ENCODE peak calls at places on chromosome 6, in six cellular contexts. I is HCT116, Z is MM.1S, P is neural progenitor cell, A is GM23248, Y is SK-N-SH. N is an unnamed sample. For H3K4me1, the result is how much of the 10 kb centered on the place peaks cover.

GRCh38 chr6:32597024-32597423 is 7.4 kb upstream of the HLA-DRB1 start:
- DNase-seq in I (no peak), Z (no peak), P (no peak), A (no peak), Y (no peak), N (no peak)

GRCh38 chr6:118134257-118134656 is 227.2 kb downstream of the SLC35F1 start:
- DNase-seq in I (no peak), Z (no peak), P (no peak), A (no peak), Y (no peak), N (no peak)

GRCh38 chr6:121760191-121760590 is 324.7 kb downstream of the GJA1 start:
- DNase-seq in I (no peak), Z (no peak), P (no peak), A (no peak), Y (no peak), N (no peak)

GRCh38 chr6:10961837-10962236 is 75.0 kb downstream of the SYCP2L start:
- DNase-seq in I (no peak), Z (no peak), P (no peak), A (no peak), Y (no peak), N (no peak)

GRCh38 chr6:2900221-2900807 is 2.8 kb downstream of the SERPINB9 start:
- DNase-seq in I (no peak), Z (no peak), P (no peak), A (peak), Y (no peak), N (no peak)

GRCh38 chr6:159116343-159116742 is 52.9 kb upstream of the FNDC1 start:
- DNase-seq in I (no peak), Z (no peak), P (no peak), A (no peak), Y (no peak), N (no peak)

GRCh38 chr6:105879902-105880547 is 206.1 kb upstream of the PRDM1 start:
- DNase-seq in I (no peak), Z (peak), P (no peak), A (no peak), Y (no peak), N (no peak)

GRCh38 chr6:136347847-136348246 is 58.2 kb upstream of the BCLAF1 start:
- DNase-seq in I (no peak), Z (no peak), P (no peak), A (peak), Y (no peak), N (no peak)

GRCh38 chr6:117404548-117404947 is 21.2 kb downstream of the ROS1 start:
- DNase-seq in I (no peak), Z (no peak), P (peak), A (peak), Y (no peak), N (peak)

GRCh38 chr6:93182933-93183479 is 236.4 kb downstream of the EPHA7 start:
- DNase-seq in I (no peak), Z (no peak), P (no peak), A (no peak), Y (no peak), N (peak)

GRCh38 chr6:133806358-133806757 is 82.6 kb upstream of the TCF21 start:
- DNase-seq in I (no peak), Z (no peak), P (no peak), A (peak), Y (no peak), N (no peak)

GRCh38 chr6:109360791-109361190 is 21.5 kb downstream of the CD164 start:
- DNase-seq in I (no peak), Z (no peak), P (no peak), A (no peak), Y (no peak), N (no peak)

GRCh38 chr6:123838612-123839279 is 35.1 kb downstream of the NKAIN2 start:
- DNase-seq in I (no peak), Z (no peak), P (no peak), A (no peak), Y (no peak), N (no peak)

GRCh38 chr6:43734294-43734665 is 35.7 kb upstream of the VEGFA start:
- DNase-seq in I (no peak), Z (no peak), P (no peak), A (no peak), Y (no peak), N (no peak)
- TF ChIP-seq EZH2phosphoT487 in I (no peak), Z (no peak), P (no peak), A (no peak), Y (no peak), N (no peak)

DNA sequence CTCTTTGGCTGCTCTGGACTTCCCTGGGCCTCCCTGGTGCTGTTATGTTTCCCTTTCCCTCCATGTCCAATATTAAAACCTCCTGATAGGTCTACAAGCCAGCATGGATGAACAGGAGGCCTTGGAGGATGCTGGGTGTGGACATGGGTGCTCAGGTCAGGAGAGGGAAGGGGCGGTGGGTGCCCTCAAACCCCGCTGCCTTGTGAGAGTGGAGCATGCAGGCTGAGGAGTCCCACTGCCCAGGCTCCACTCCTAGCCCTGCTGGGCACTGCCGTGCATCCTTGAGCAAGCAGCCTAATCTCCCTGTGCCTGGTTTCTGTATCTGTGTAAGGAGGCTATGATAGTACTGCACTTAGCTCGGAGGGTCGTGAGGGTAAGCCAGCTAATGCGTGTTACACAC is 18.4 kb upstream of the CCDC167 start:
- DNase-seq in I (no peak), Z (no peak), P (no peak), A (no peak), Y (no peak), N (no peak)
- H3K9ac ChIP-seq in I (no peak), Z (no peak), P (no peak), A (no peak), Y (no peak), N (no peak)

GRCh38 chr6:4935486-4935885 is 68.4 kb downstream of the RPP40 start:
- DNase-seq in I (no peak), Z (no peak), P (no peak), A (no peak), Y (no peak), N (no peak)
- H3K4me1 ChIP-seq in I (under half), Z (under half), P (under half), A (under half), Y (under half), N (under half)

GRCh38 chr6:75262716-75263463 is 19.3 kb upstream of the COX7A2 start:
- DNase-seq in I (no peak), Z (no peak), P (no peak), A (no peak), Y (no peak), N (no peak)

GRCh38 chr6:75267461-75267860 is 17.1 kb downstream of the TMEM30A start:
- DNase-seq in I (no peak), Z (no peak), P (no peak), A (no peak), Y (no peak), N (no peak)

GRCh38 chr6:75268121-75268987 is 16.2 kb downstream of the TMEM30A start:
- DNase-seq in I (no peak), Z (no peak), P (no peak), A (peak), Y (no peak), N (peak)

GRCh38 chr6:75268988-75269354 is 15.6 kb downstream of the TMEM30A start:
- DNase-seq in I (no peak), Z (no peak), P (no peak), A (no peak), Y (no peak), N (no peak)

GRCh38 chr6:75266716-75267291 is 17.8 kb downstream of the TMEM30A start:
- DNase-seq in I (no peak), Z (peak), P (peak), A (peak), Y (peak), N (peak)
- TF ChIP-seq EZH2phosphoT487 in I (no peak), Z (no peak), P (no peak), A (no peak), Y (no peak), N (no peak)

DNA sequence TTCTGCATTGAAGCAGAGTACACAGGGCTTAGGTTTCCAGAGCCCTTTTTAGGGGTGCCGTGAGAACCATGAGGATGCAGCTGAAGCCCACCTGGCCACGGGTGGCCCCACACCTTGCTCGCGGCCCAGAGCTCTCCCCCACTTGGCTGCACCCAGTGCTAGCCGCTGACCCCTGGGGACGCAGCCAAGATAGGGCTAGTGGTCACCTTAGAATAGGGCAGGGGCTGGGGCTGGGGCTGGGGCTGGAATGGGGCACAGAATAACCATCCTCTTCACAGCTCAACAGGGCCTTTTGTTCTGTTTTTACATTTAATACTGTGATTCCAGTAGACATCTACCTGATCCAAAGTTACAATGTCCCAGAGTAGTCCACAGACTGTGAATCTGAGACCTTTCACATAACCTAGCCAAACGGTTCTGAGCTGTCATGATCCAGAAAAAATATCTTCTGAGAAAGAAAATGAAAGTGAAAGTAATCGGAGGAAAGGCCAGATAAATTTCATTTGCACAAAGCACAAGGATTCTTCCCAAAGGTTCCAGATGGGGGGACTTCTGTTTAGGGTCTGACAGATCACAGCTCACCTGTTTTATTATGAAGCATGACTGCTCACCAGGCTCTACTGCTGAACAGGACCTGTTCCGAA is 402.1 kb downstream of the THBS2 start:
- DNase-seq in I (no peak), Z (peak), P (no peak), A (peak), Y (no peak), N (peak)
- H3K9ac ChIP-seq in I (no peak), Z (no peak), P (no peak), A (peak), Y (no peak), N (no peak)

N was measured in PC-3.